ENCODE peak calls at places on chromosome 10, in five cellular contexts. E is fibroblast of lung, C is H54, U is renal cortical epithelial cell, A is Right ventricle myocardium superior. V is an unnamed sample.

GRCh38 chr10:121669010-121669366 is 70.7 kb upstream of the FGFR2 start:
- DNase-seq in C (no peak), A (no peak), U (no peak), E (no peak), V (no peak)

GRCh38 chr10:87058171-87058570 is 36.5 kb downstream of the GLUD1 start:
- DNase-seq in E (no peak), A (no peak), U (no peak), C (no peak), V (no peak)

GRCh38 chr10:121788717-121789116 is 139.1 kb downstream of the ATE1 start:
- DNase-seq in A (no peak), U (no peak), C (no peak), E (no peak), V (no peak)

GRCh38 chr10:70221030-70221429 is 12.2 kb downstream of the PPA1 start:
- DNase-seq in A (no peak), E (no peak), U (no peak), C (no peak), V (no peak)

GRCh38 chr10:103620891-103621777 is 127.6 kb downstream of the NEURL1 start:
- DNase-seq in E (no peak), C (no peak), U (no peak), A (peak; percentile 27), V (no peak)

GRCh38 chr10:102335184-102335583 is 60.3 kb upstream of the NFKB2 start:
- DNase-seq in C (no peak), U (no peak), A (peak; percentile 76), E (no peak), V (no peak)

GRCh38 chr10:62348029-62348428 is 26.1 kb upstream of the ZNF365 start:
- DNase-seq in U (no peak), A (no peak), C (no peak), E (no peak), V (no peak)

GRCh38 chr10:42990721-42991441 is 86.0 kb upstream of the RET start:
- DNase-seq in C (no peak), E (no peak), A (peak; percentile 36), U (no peak), V (no peak)

GRCh38 chr10:96306516-96306915 is 2.3 kb downstream of the DNTT start:
- DNase-seq in C (no peak), E (no peak), A (peak; percentile 73), U (peak; percentile 79), V (peak; percentile 69)